ENCODE peak calls at places on chromosomes 6 and 20, in eight cellular contexts. I is sigmoid colon, C is HCT116, S is stomach, N is GM12891, W is transverse colon, Q is esophagus muscularis mucosa, E is breast epithelium. H is an unnamed sample.

GRCh38 chr6:161273356-161273751 is 507 bp downstream of the AGPAT4 start:
- DNase-seq in W (no peak), S (no peak), C (peak; percentile 7), Q (peak; percentile 91), I (peak; percentile 64), N (no peak), E (no peak), H (no peak)

GRCh38 chr6:13803581-13803980 is 10.8 kb downstream of the MCUR1 start:
- DNase-seq in Q (no peak), C (no peak), W (no peak), I (no peak), E (no peak), N (no peak), S (no peak), H (no peak)

GRCh38 chr6:143478479-143479062 is 28.0 kb downstream of the PEX3 start:
- DNase-seq in W (no peak), E (no peak), I (no peak), N (no peak), C (no peak), S (no peak), Q (no peak), H (no peak)

GRCh38 chr20:46222521-46223007 is 85.7 kb downstream of the CDH22 start:
- DNase-seq in E (no peak), N (no peak), S (peak; percentile 75), C (no peak), Q (no peak), W (no peak), I (no peak), H (no peak)

GRCh38 chr20:3889489-3890409 is 562 bp downstream of the PANK2 start:
- DNase-seq in N (no peak), Q (no peak), I (peak; percentile 80), E (no peak), W (peak; percentile 50), C (no peak), S (peak; percentile 40), H (peak; percentile 43)

GRCh38 chr20:4813076-4813838 is 91.5 kb downstream of the PRND start:
- DNase-seq in N (peak; percentile 53), I (peak; percentile 68), C (no peak), E (no peak), W (peak; percentile 55), Q (no peak), S (no peak), H (peak; percentile 64)

GRCh38 chr20:38059832-38060231 is 26.3 kb downstream of the RPRD1B start:
- DNase-seq in W (peak; percentile 41), C (no peak), E (no peak), S (peak; percentile 30), Q (no peak), N (no peak), I (no peak), H (no peak)

GRCh38 chr20:347317-347639 is 367 bp downstream of the NRSN2 start:
- DNase-seq in I (no peak), E (no peak), N (no peak), C (no peak), Q (no peak), W (no peak), S (no peak), H (no peak)

GRCh38 chr20:44810391-44811149 is at the start of gene RIMS4:
- DNase-seq in I (no peak), S (no peak), Q (no peak), W (no peak), C (no peak), E (no peak), N (peak; percentile 46), H (no peak)

GRCh38 chr6:31541059-31541657 is 645 bp downstream of the DDX39B start:
- DNase-seq in C (no peak), S (no peak), E (peak; percentile 39), I (no peak), W (peak; percentile 55), N (no peak), Q (no peak), H (no peak)

GRCh38 chr20:62452475-62453095 is 23.2 kb downstream of the GATA5 start:
- DNase-seq in N (no peak), I (no peak), E (no peak), W (peak; percentile 36), C (no peak), Q (no peak), S (peak; percentile 48), H (no peak)

GRCh38 chr20:50099565-50099991 is 13.4 kb downstream of the UBE2V1 start:
- DNase-seq in E (no peak), I (no peak), C (no peak), W (no peak), Q (no peak), S (no peak), N (no peak), H (no peak)

GRCh38 chr6:37057678-37058077 is 52.2 kb downstream of the FGD2 start:
- DNase-seq in E (no peak), S (no peak), I (no peak), Q (no peak), C (no peak), N (no peak), W (no peak), H (no peak)

GRCh38 chr6:37058084-37058586 is 52.7 kb downstream of the FGD2 start:
- DNase-seq in S (no peak), E (no peak), C (no peak), I (no peak), N (no peak), W (no peak), Q (no peak), H (no peak)

GRCh38 chr6:37059344-37060194 is 54.1 kb downstream of the FGD2 start:
- DNase-seq in W (peak; percentile 75), Q (no peak), I (peak; percentile 85), C (peak; percentile 96), N (no peak), E (peak; percentile 60), S (peak; percentile 65), H (no peak)

GRCh38 chr6:37060195-37060559 is 54.7 kb downstream of the FGD2 start:
- DNase-seq in Q (no peak), N (no peak), W (no peak), I (no peak), E (no peak), S (no peak), C (no peak), H (no peak)

GRCh38 chr6:37061157-37061804 is 55.8 kb downstream of the FGD2 start:
- DNase-seq in S (peak; percentile 83), N (no peak), I (no peak), Q (no peak), E (no peak), C (no peak), W (no peak), H (no peak)
- TF ChIP-seq POLR2A in S (no peak), N (no peak), I (no peak), Q (no peak), E (no peak), C (no peak), W (no peak), H (no peak)

GRCh38 chr20:31673943-31674463 is 36.3 kb downstream of the COX4I2 start:
- DNase-seq in C (no peak), S (no peak), N (no peak), W (no peak), I (no peak), Q (no peak), E (no peak), H (no peak)
- TF ChIP-seq POLR2AphosphoS5 in C (no peak), S (no peak), N (no peak), W (no peak), I (no peak), Q (no peak), E (no peak), H (no peak)

GRCh38 chr6:132888701-132889100 is 74.3 kb downstream of the RPS12 start:
- DNase-seq in N (no peak), E (no peak), I (no peak), S (no peak), C (no peak), Q (no peak), W (no peak), H (no peak)
- TF ChIP-seq POLR2A in N (no peak), E (no peak), I (no peak), S (no peak), C (no peak), Q (no peak), W (no peak), H (no peak)

GRCh38 chr6:42029881-42030280 is 20.4 kb upstream of the TAF8 start:
- DNase-seq in E (no peak), C (no peak), S (no peak), Q (no peak), W (no peak), N (no peak), I (no peak), H (no peak)

GRCh38 chr6:42026540-42026939 is 23.8 kb upstream of the TAF8 start:
- DNase-seq in Q (no peak), I (no peak), S (no peak), E (no peak), W (no peak), C (no peak), N (no peak), H (no peak)

GRCh38 chr6:42030585-42031506 is 19.5 kb upstream of the TAF8 start:
- DNase-seq in Q (no peak), W (no peak), I (no peak), C (no peak), N (no peak), S (no peak), E (no peak), H (no peak)

GRCh38 chr6:42029062-42029685 is 21.1 kb upstream of the TAF8 start:
- DNase-seq in I (no peak), N (no peak), Q (no peak), S (no peak), W (no peak), C (no peak), E (no peak), H (no peak)

GRCh38 chr6:42028234-42029061 is 21.9 kb upstream of the TAF8 start:
- DNase-seq in E (no peak), I (no peak), S (no peak), N (no peak), W (no peak), C (no peak), Q (no peak), H (no peak)
- TF ChIP-seq POLR2AphosphoS5 in E (no peak), I (no peak), S (no peak), N (no peak), W (no peak), C (no peak), Q (no peak), H (no peak)

GRCh38 chr6:160070831-160071230 is 50.8 kb upstream of the SLC22A1 start:
- DNase-seq in Q (no peak), E (no peak), I (no peak), W (no peak), C (no peak), N (no peak), S (no peak), H (no peak)

GRCh38 chr6:160069459-160069858 is 52.2 kb upstream of the SLC22A1 start:
- DNase-seq in C (no peak), W (no peak), I (no peak), N (no peak), S (no peak), Q (no peak), E (no peak), H (no peak)

GRCh38 chr6:160071805-160072687 is 49.6 kb upstream of the SLC22A1 start:
- DNase-seq in E (no peak), S (no peak), N (no peak), Q (no peak), W (no peak), I (no peak), C (no peak), H (no peak)

GRCh38 chr6:160069050-160069454 is 52.6 kb upstream of the SLC22A1 start:
- DNase-seq in W (peak; percentile 44), C (no peak), E (no peak), N (peak; percentile 57), I (peak; percentile 42), S (no peak), Q (no peak), H (peak; percentile 36)

GRCh38 chr6:160070427-160070826 is 51.2 kb upstream of the SLC22A1 start:
- DNase-seq in C (no peak), S (no peak), I (no peak), Q (no peak), W (no peak), N (no peak), E (no peak), H (no peak)
- TF ChIP-seq POLR2A in C (no peak), S (no peak), I (no peak), Q (no peak), W (no peak), N (no peak), E (no peak), H (no peak)